ENCODE peak calls at places on chromosome 21, in four cellular contexts. One of them, this sample, is unnamed.

GRCh38 chr21:42097860-42098259 is 26.7 kb downstream of the UMODL1 start:
- DNase-seq in cardiac fibroblast: peak; percentile 90
- DNase-seq in foreskin fibroblast: peak; percentile 97
- DNase-seq in fibroblast of mammary gland: peak; percentile 98
- DNase-seq in this sample: no peak

GRCh38 chr21:15445327-15445726 is 284.5 kb upstream of the USP25 start:
- DNase-seq in foreskin fibroblast: no peak
- DNase-seq in fibroblast of mammary gland: no peak
- DNase-seq in cardiac fibroblast: no peak
- DNase-seq in this sample: peak; percentile 39

GRCh38 chr21:29430581-29430980 is 131.9 kb downstream of the BACH1 start:
- DNase-seq in cardiac fibroblast: no peak
- DNase-seq in foreskin fibroblast: no peak
- DNase-seq in fibroblast of mammary gland: no peak
- DNase-seq in this sample: no peak

GRCh38 chr21:43718872-43719747 is at the start of gene PDXK:
- DNase-seq in cardiac fibroblast: peak; percentile 87
- DNase-seq in foreskin fibroblast: peak; percentile 94
- DNase-seq in fibroblast of mammary gland: peak; percentile 64
- DNase-seq in this sample: peak; percentile 96

GRCh38 chr21:34840693-34841092 is 171.9 kb downstream of the CLIC6 start:
- DNase-seq in foreskin fibroblast: no peak
- DNase-seq in fibroblast of mammary gland: no peak
- DNase-seq in cardiac fibroblast: no peak
- DNase-seq in this sample: no peak

GRCh38 chr21:43359081-43359822 is 67.7 kb downstream of the SIK1 start:
- DNase-seq in foreskin fibroblast: no peak
- DNase-seq in cardiac fibroblast: no peak
- DNase-seq in fibroblast of mammary gland: no peak
- DNase-seq in this sample: no peak

GRCh38 chr21:44865561-44866280 is 7.8 kb downstream of the PTTG1IP start:
- DNase-seq in foreskin fibroblast: no peak
- DNase-seq in cardiac fibroblast: no peak
- DNase-seq in fibroblast of mammary gland: peak; percentile 43
- DNase-seq in this sample: no peak

GRCh38 chr21:35428489-35428888 is 379.4 kb upstream of the RUNX1 start:
- DNase-seq in cardiac fibroblast: peak; percentile 62
- DNase-seq in foreskin fibroblast: peak; percentile 21
- DNase-seq in fibroblast of mammary gland: peak; percentile 61
- DNase-seq in this sample: no peak

GRCh38 chr21:28261291-28261690 is 731.4 kb downstream of the LTN1 start:
- DNase-seq in foreskin fibroblast: no peak
- DNase-seq in fibroblast of mammary gland: peak; percentile 19
- DNase-seq in cardiac fibroblast: no peak
- DNase-seq in this sample: no peak

GRCh38 chr21:33302796-33303195 is 22.0 kb upstream of the IFNAR1 start:
- DNase-seq in fibroblast of mammary gland: no peak
- DNase-seq in foreskin fibroblast: no peak
- DNase-seq in cardiac fibroblast: no peak
- DNase-seq in this sample: no peak

GRCh38 chr21:35138665-35139381 is 89.7 kb upstream of the RUNX1 start:
- DNase-seq in cardiac fibroblast: peak; percentile 68
- DNase-seq in foreskin fibroblast: peak; percentile 54
- DNase-seq in fibroblast of mammary gland: peak; percentile 45
- DNase-seq in this sample: peak; percentile 42

GRCh38 chr21:45450741-45451740 is 46.1 kb downstream of the COL18A1 start:
- DNase-seq in fibroblast of mammary gland: peak; percentile 37
- DNase-seq in cardiac fibroblast: no peak
- DNase-seq in foreskin fibroblast: no peak
- DNase-seq in this sample: no peak

GRCh38 chr21:17673261-17674020 is 60.7 kb upstream of the BTG3 start:
- DNase-seq in fibroblast of mammary gland: peak; percentile 2
- DNase-seq in foreskin fibroblast: no peak
- DNase-seq in cardiac fibroblast: peak; percentile 32
- DNase-seq in this sample: no peak
- TF ChIP-seq CTCF in fibroblast of mammary gland: no peak
- TF ChIP-seq CTCF in foreskin fibroblast: no peak
- TF ChIP-seq CTCF in cardiac fibroblast: no peak
- TF ChIP-seq CTCF in this sample: no peak

DNA sequence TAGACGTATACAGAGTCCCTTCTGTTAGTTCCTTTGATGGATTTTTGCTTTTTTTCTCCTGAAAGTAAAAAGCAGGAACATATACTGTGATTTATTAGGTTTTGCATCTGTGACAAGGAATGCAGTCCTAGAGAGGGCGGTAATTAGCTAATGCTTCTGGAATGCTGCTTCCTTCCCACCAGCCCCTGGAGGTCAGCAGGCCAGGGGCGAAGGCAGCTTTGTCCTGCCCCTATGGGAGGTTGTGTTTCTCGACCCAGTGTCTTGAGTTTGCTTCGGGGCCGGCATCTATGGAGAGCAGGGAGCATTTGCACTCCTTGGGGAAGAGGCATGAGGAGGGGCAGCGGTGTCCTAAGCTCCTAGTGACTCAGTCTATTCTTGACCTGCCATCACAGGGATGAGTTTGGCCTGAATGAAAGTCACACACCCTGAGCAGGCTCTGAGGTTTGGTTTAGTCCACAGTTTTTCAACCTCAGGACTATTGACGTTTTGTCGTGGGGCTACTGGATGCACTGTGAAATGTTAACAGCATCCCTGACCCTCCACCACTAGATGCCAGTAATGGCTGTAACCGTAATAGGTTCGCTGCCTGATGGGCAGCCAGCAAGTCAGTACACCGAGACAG is 85.0 kb upstream of the KCNJ15 start:
- DNase-seq in foreskin fibroblast: peak; percentile 56
- DNase-seq in cardiac fibroblast: peak; percentile 57
- DNase-seq in fibroblast of mammary gland: peak; percentile 84
- DNase-seq in this sample: no peak
- TF ChIP-seq CTCF in foreskin fibroblast: peak; percentile 2
- TF ChIP-seq CTCF in cardiac fibroblast: peak; percentile 23
- TF ChIP-seq CTCF in fibroblast of mammary gland: peak; percentile 36
- TF ChIP-seq CTCF in this sample: no peak

DNA sequence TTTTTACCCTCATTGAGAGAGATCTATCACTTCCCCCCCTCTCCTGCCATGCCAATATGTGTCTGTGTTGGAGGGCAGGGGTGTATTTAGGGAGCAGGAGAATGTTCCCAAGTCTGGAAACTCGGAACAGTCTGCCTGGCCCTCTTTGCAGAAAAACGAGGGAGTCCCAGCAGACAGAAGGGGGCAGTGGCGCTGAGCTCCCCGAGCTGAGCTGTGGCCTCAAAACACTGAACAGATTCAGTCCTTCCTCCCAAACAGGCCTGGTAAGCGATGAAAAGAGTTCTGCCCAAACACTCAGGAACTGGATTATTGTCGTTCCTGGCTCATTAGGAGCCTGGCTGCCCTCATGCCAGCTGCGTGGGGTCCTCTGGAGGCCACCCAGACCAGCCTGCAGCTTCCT is 981 bp downstream of the CLDN14 start:
- DNase-seq in fibroblast of mammary gland: no peak
- DNase-seq in foreskin fibroblast: peak; percentile 21
- DNase-seq in cardiac fibroblast: peak; percentile 8
- DNase-seq in this sample: no peak
- TF ChIP-seq CTCF in fibroblast of mammary gland: no peak
- TF ChIP-seq CTCF in foreskin fibroblast: peak; percentile 38
- TF ChIP-seq CTCF in cardiac fibroblast: peak; percentile 36
- TF ChIP-seq CTCF in this sample: no peak

GRCh38 chr21:39175665-39176064 is 7.6 kb downstream of the PSMG1 start:
- DNase-seq in foreskin fibroblast: no peak
- DNase-seq in cardiac fibroblast: no peak
- DNase-seq in fibroblast of mammary gland: no peak
- DNase-seq in this sample: no peak

GRCh38 chr21:39175154-39175553 is 8.1 kb downstream of the PSMG1 start:
- DNase-seq in foreskin fibroblast: peak; percentile 54
- DNase-seq in cardiac fibroblast: peak; percentile 28
- DNase-seq in fibroblast of mammary gland: peak; percentile 50
- DNase-seq in this sample: no peak

GRCh38 chr21:39173999-39174398 is 9.3 kb downstream of the PSMG1 start:
- DNase-seq in foreskin fibroblast: no peak
- DNase-seq in fibroblast of mammary gland: no peak
- DNase-seq in cardiac fibroblast: no peak
- DNase-seq in this sample: no peak

GRCh38 chr21:39180429-39181019 is 2.7 kb downstream of the PSMG1 start:
- DNase-seq in fibroblast of mammary gland: no peak
- DNase-seq in foreskin fibroblast: peak; percentile 16
- DNase-seq in cardiac fibroblast: no peak
- DNase-seq in this sample: no peak

GRCh38 chr21:39176312-39176711 is 6.9 kb downstream of the PSMG1 start:
- DNase-seq in fibroblast of mammary gland: peak; percentile 44
- DNase-seq in foreskin fibroblast: peak; percentile 54
- DNase-seq in cardiac fibroblast: no peak
- DNase-seq in this sample: no peak
- TF ChIP-seq CTCF in fibroblast of mammary gland: no peak
- TF ChIP-seq CTCF in foreskin fibroblast: no peak
- TF ChIP-seq CTCF in cardiac fibroblast: no peak
- TF ChIP-seq CTCF in this sample: no peak

DNA sequence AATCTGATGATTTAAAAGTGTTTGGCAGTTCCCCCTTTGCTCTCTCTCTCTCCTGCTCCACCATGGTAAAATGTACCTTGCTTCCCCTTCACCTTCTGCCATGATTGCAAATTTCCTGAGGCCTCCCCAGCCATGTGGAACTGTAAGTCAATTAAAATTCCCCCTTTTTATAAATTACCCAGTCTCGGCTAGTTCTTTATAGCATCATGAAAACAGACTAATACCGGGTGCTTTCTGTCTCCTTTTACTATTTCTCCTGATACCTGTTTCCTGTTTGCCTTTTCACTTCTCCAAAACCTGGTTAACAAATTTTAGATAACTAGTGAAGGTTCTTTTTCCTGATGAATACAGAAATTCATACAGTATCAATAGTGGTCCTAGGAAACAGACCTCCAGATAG is 1670.3 kb downstream of the MRPL39 start:
- DNase-seq in foreskin fibroblast: no peak
- DNase-seq in cardiac fibroblast: no peak
- DNase-seq in fibroblast of mammary gland: no peak
- DNase-seq in this sample: no peak
- TF ChIP-seq CTCF in foreskin fibroblast: no peak
- TF ChIP-seq CTCF in cardiac fibroblast: no peak
- TF ChIP-seq CTCF in fibroblast of mammary gland: no peak
- TF ChIP-seq CTCF in this sample: no peak